ENCODE peak calls at places on chromosomes 11 and 22, in seven cellular contexts. U is astrocyte of the cerebellum, B is GM12865, Y is left ventricle myocardium inferior, M is mucosa of descending colon, A is astrocyte of the spinal cord, Q is spleen. Z is an unnamed sample.
A peak's percentile ranks its signal among the peaks of the same experiment; 100 is the strongest.

GRCh38 chr22:38739300-38740055 is 16.3 kb downstream of the SUN2 start:
- DNase-seq in M (peak; percentile 43), B (no peak), A (no peak), Y (no peak), U (no peak), Q (no peak), Z (no peak)

GRCh38 chr22:32396746-32397145 is 15.3 kb downstream of the RTCB start:
- DNase-seq in M (no peak), B (no peak), Y (no peak), A (no peak), U (no peak), Q (no peak), Z (peak; percentile 66)

GRCh38 chr11:20134991-20135736 is 25.1 kb downstream of the DBX1 start:
- DNase-seq in M (no peak), A (no peak), B (no peak), Q (no peak), U (no peak), Y (no peak), Z (no peak)

GRCh38 chr11:94869186-94869585 is 101.0 kb downstream of the AMOTL1 start:
- DNase-seq in U (no peak), Q (no peak), M (no peak), B (no peak), Y (no peak), A (no peak), Z (no peak)

GRCh38 chr11:63489879-63490278 is 1.1 kb downstream of the PLAAT5 start:
- DNase-seq in M (no peak), Q (no peak), A (peak; percentile 67), B (peak; percentile 12), U (peak; percentile 84), Y (no peak), Z (no peak)

GRCh38 chr11:20688761-20689160 is 19.4 kb downstream of the NELL1 start:
- DNase-seq in U (no peak), A (no peak), Y (no peak), M (no peak), Q (no peak), B (no peak), Z (no peak)

GRCh38 chr11:67632175-67632981 is 2.6 kb upstream of the NUDT8 start:
- DNase-seq in M (peak; percentile 84), U (no peak), B (no peak), Y (peak; percentile 73), Q (peak; percentile 76), A (no peak), Z (no peak)

GRCh38 chr11:395866-396265 is 1.9 kb downstream of the PKP3 start:
- DNase-seq in U (no peak), M (peak; percentile 63), Y (no peak), A (no peak), B (no peak), Q (no peak), Z (no peak)

GRCh38 chr11:125303186-125303585 is 138.6 kb downstream of the PKNOX2 start:
- DNase-seq in Y (no peak), A (no peak), M (no peak), Q (no peak), U (no peak), B (no peak), Z (no peak)

GRCh38 chr11:117335399-117335798 is 7.7 kb downstream of the CEP164 start:
- DNase-seq in A (no peak), M (no peak), Q (no peak), U (no peak), Y (no peak), B (no peak), Z (no peak)

GRCh38 chr11:13105237-13105844 is 96.2 kb downstream of the RASSF10 start:
- DNase-seq in A (no peak), Y (peak; percentile 18), U (no peak), B (peak; percentile 28), Q (no peak), M (no peak), Z (no peak)

GRCh38 chr11:63610604-63611394 is 3.4 kb downstream of the PLAAT3 start:
- DNase-seq in A (peak; percentile 84), U (no peak), B (no peak), Q (no peak), M (no peak), Y (no peak), Z (no peak)

GRCh38 chr11:27058456-27058855 is 17.8 kb downstream of the BBOX1 start:
- DNase-seq in B (no peak), U (no peak), M (no peak), Y (no peak), Q (no peak), A (no peak), Z (peak; percentile 91)

GRCh38 chr22:49233507-49234100 is 594.1 kb downstream of the BRD1 start:
- DNase-seq in M (peak; percentile 32), Q (no peak), A (no peak), U (no peak), B (no peak), Y (no peak), Z (no peak)

GRCh38 chr11:58807358-58807757 is 37.1 kb downstream of the GLYATL2 start:
- DNase-seq in U (no peak), M (no peak), B (no peak), A (no peak), Y (no peak), Q (no peak), Z (no peak)

GRCh38 chr11:83459802-83460201 is 173.6 kb upstream of the CCDC90B start:
- DNase-seq in M (no peak), U (no peak), Y (no peak), B (no peak), A (no peak), Q (no peak), Z (no peak)

GRCh38 chr11:35619030-35619753 is 932 bp downstream of the FJX1 start:
- DNase-seq in U (no peak), B (peak; percentile 77), M (peak; percentile 46), A (peak; percentile 64), Q (peak; percentile 74), Y (peak; percentile 26), Z (no peak)

GRCh38 chr22:33328789-33329296 is 270.7 kb upstream of the SYN3 start:
- DNase-seq in U (peak; percentile 23), Q (no peak), Y (no peak), B (peak; percentile 13), M (no peak), A (peak; percentile 50), Z (no peak)

GRCh38 chr11:71321433-71322191 is 69.2 kb upstream of the SHANK2 start:
- DNase-seq in M (no peak), A (no peak), U (no peak), Q (peak; percentile 31), Y (no peak), B (no peak), Z (no peak)

GRCh38 chr22:29313126-29314071 is 2.1 kb downstream of the RASL10A start:
- DNase-seq in U (no peak), Y (no peak), M (peak; percentile 64), Q (peak; percentile 75), A (peak; percentile 37), B (no peak), Z (no peak)

GRCh38 chr11:78420796-78421209 is 3.2 kb upstream of the GAB2 start:
- DNase-seq in A (peak; percentile 48), B (peak; percentile 44), U (no peak), Q (peak; percentile 90), Y (peak; percentile 52), M (peak; percentile 71), Z (no peak)

GRCh38 chr11:6864436-6864835 is 1.6 kb downstream of the OR10A2 start:
- DNase-seq in M (no peak), A (no peak), B (no peak), Y (no peak), Q (no peak), U (no peak), Z (peak; percentile 24)

GRCh38 chr11:126416542-126417090 is 61.1 kb downstream of the ST3GAL4 start:
- DNase-seq in Y (peak; percentile 91), A (peak; percentile 85), M (peak; percentile 92), Q (peak; percentile 94), B (peak; percentile 90), U (peak; percentile 34), Z (peak; percentile 52)

GRCh38 chr11:117835576-117835975 is 11.0 kb upstream of the FXYD2 start:
- DNase-seq in Y (no peak), M (no peak), B (no peak), U (no peak), Q (no peak), A (no peak), Z (no peak)

GRCh38 chr11:68118753-68119448 is 2.3 kb downstream of the CHKA start:
- DNase-seq in B (peak; percentile 87), M (peak; percentile 20), Q (no peak), A (no peak), U (no peak), Y (no peak), Z (no peak)

GRCh38 chr11:2573240-2574042 is 126.4 kb downstream of the KCNQ1OT1 start:
- DNase-seq in Q (peak; percentile 56), A (no peak), B (no peak), Y (no peak), U (no peak), M (peak; percentile 31), Z (no peak)

GRCh38 chr11:45079075-45079444 is 67.4 kb upstream of the PRDM11 start:
- DNase-seq in B (no peak), Y (no peak), U (no peak), Q (no peak), M (no peak), A (no peak), Z (no peak)
- H3K4me3 ChIP-seq in B (no peak overlapping the region), Y (no peak overlapping the region), U (no peak overlapping the region), Q (no peak overlapping the region), M (no peak overlapping the region), A (no peak overlapping the region), Z (no peak overlapping the region)

GRCh38 chr22:35553341-35553740 is 12.7 kb downstream of the RASD2 start:
- DNase-seq in B (no peak), M (no peak), U (no peak), A (no peak), Q (no peak), Y (no peak), Z (no peak)
- TF ChIP-seq CTCF in B (no peak), M (no peak), U (no peak), A (no peak), Q (no peak), Y (no peak), Z (no peak)

GRCh38 chr22:20964090-20964798 is 2.8 kb upstream of the AIFM3 start:
- DNase-seq in A (no peak), Y (no peak), Q (peak; percentile 64), B (no peak), M (peak; percentile 47), U (no peak), Z (no peak)

GRCh38 chr22:20965888-20966855 is 883 bp upstream of the AIFM3 start:
- DNase-seq in A (no peak), B (no peak), Q (peak; percentile 72), M (peak; percentile 87), U (no peak), Y (peak; percentile 8), Z (no peak)

GRCh38 chr22:20965104-20965887 is 1.8 kb upstream of the AIFM3 start:
- DNase-seq in Q (peak; percentile 78), A (no peak), U (no peak), Y (no peak), B (no peak), M (peak; percentile 63), Z (no peak)

GRCh38 chr22:20963201-20964052 is 3.6 kb upstream of the AIFM3 start:
- DNase-seq in M (peak; percentile 32), B (no peak), U (no peak), Y (no peak), Q (peak; percentile 47), A (no peak), Z (no peak)

GRCh38 chr22:20964799-20965103 is 2.3 kb upstream of the AIFM3 start:
- DNase-seq in A (no peak), M (no peak), U (no peak), B (no peak), Q (peak; percentile 71), Y (no peak), Z (no peak)
- H3K4me3 ChIP-seq in A (peak overlapping the region; percentile 17), M (no peak overlapping the region), U (peak overlapping the region; percentile 33), B (no peak overlapping the region), Q (no peak overlapping the region), Y (peak overlapping the region; percentile 62), Z (peak overlapping the region; percentile 21)

GRCh38 chr11:66051766-66052663 is at the start of gene SF3B2:
- DNase-seq in M (peak; percentile 99), A (peak; percentile 99), Y (peak; percentile 98), U (peak; percentile 95), B (peak; percentile 100), Q (peak; percentile 100), Z (peak; percentile 89)
- TF ChIP-seq CTCF in M (no peak), A (no peak), Y (no peak), U (no peak), B (no peak), Q (no peak), Z (no peak)

Z was measured in HFF-Myc.